ENCODE peak calls at places on chromosome 15, in six cellular contexts. G is HS-5; F is HT1080; W is activated CD8-positive, alpha-beta T cell treated with anti-CD3 and anti-CD28 coated beads for 36 hours; R is NCI-H748 treated with DMSO at 0.1 percent for 48 hours; K is neural progenitor cell. U is an unnamed sample.

GRCh38 chr15:55700876-55701275 is 42.1 kb downstream of the PRTG start:
- DNase-seq in G (no peak), F (no peak), W (no peak), R (no peak), K (no peak), U (no peak)

GRCh38 chr15:64515196-64515595 is 54.8 kb downstream of the ZNF609 start:
- DNase-seq in G (no peak), F (no peak), W (no peak), R (no peak), K (no peak), U (no peak)

GRCh38 chr15:90701048-90701447 is 16.1 kb upstream of the BLM start:
- DNase-seq in G (no peak), F (no peak), W (no peak), R (no peak), K (no peak), U (no peak)

GRCh38 chr15:48458876-48459275 is 127.6 kb downstream of the DUT start:
- DNase-seq in G (peak; percentile 13), F (no peak), W (no peak), R (no peak), K (no peak), U (no peak)

GRCh38 chr15:52486003-52486996 is 42.4 kb downstream of the MYO5A start:
- DNase-seq in G (no peak), F (no peak), W (no peak), R (no peak), K (peak; percentile 50), U (no peak)

GRCh38 chr15:76674883-76675282 is 230.3 kb downstream of the SCAPER start:
- DNase-seq in G (peak; percentile 15), F (no peak), W (no peak), R (no peak), K (no peak), U (no peak)

GRCh38 chr15:52382647-52383046 is 87.0 kb upstream of the MYO5C start:
- DNase-seq in G (no peak), F (no peak), W (no peak), R (no peak), K (no peak), U (no peak)

GRCh38 chr15:73564255-73564654 is 68.9 kb downstream of the NPTN start:
- DNase-seq in G (no peak), F (peak; percentile 87), W (no peak), R (no peak), K (peak; percentile 12), U (no peak)

GRCh38 chr15:70853855-70854668 is at the start of gene LARP6:
- DNase-seq in G (no peak), F (peak; percentile 28), W (peak; percentile 13), R (no peak), K (peak; percentile 89), U (peak; percentile 54)

GRCh38 chr15:40088929-40089755 is 19.5 kb downstream of the BMF start:
- DNase-seq in G (no peak), F (no peak), W (no peak), R (no peak), K (peak; percentile 90), U (no peak)

GRCh38 chr15:66145242-66146182 is 108.0 kb downstream of the MEGF11 start:
- DNase-seq in G (no peak), F (no peak), W (no peak), R (peak; percentile 76), K (no peak), U (no peak)

GRCh38 chr15:51425517-51426033 is 84.1 kb downstream of the GLDN start:
- DNase-seq in G (no peak), F (no peak), W (no peak), R (no peak), K (no peak), U (no peak)

GRCh38 chr15:68820205-68820588 is 498 bp downstream of the ANP32A start:
- DNase-seq in G (no peak), F (peak; percentile 21), W (peak; percentile 71), R (no peak), K (peak; percentile 66), U (no peak)

GRCh38 chr15:69088300-69088965 is 72.0 kb upstream of the GLCE start:
- DNase-seq in G (no peak), F (no peak), W (no peak), R (no peak), K (no peak), U (no peak)

GRCh38 chr15:52150878-52151277 is 38.3 kb upstream of the BCL2L10 start:
- DNase-seq in G (no peak), F (no peak), W (no peak), R (no peak), K (no peak), U (no peak)